ENCODE peak calls at places on chromosomes 4 and X, in six cellular contexts. D, O, K, G, R and Q are unnamed samples.

GRCh38 chr4:52246834-52247233 is 195.7 kb downstream of the SPATA18 start:
- DNase-seq in D (no peak), O (no peak), K (no peak), G (no peak), R (no peak), Q (no peak)

GRCh38 chr4:161486454-161486853 is 677.3 kb downstream of the FSTL5 start:
- DNase-seq in D (no peak), O (no peak), K (no peak), G (no peak), R (no peak), Q (no peak)

GRCh38 chr4:110787781-110788180 is 164.9 kb upstream of the PITX2 start:
- DNase-seq in D (no peak), O (no peak), K (no peak), G (no peak), R (no peak), Q (no peak)

GRCh38 chr4:71130827-71131603 is 137.6 kb downstream of the DCK start:
- DNase-seq in D (no peak), O (peak; percentile 60), K (peak; percentile 15), G (no peak), R (no peak), Q (no peak)

GRCh38 chr4:159435561-159436023 is 332.7 kb downstream of the RAPGEF2 start:
- DNase-seq in D (no peak), O (no peak), K (no peak), G (no peak), R (no peak), Q (no peak)

GRCh38 chrX:113548308-113549015 is 707.8 kb upstream of the AMOT start:
- DNase-seq in D (no peak), O (no peak), K (no peak), G (no peak), R (no peak), Q (no peak)

GRCh38 chrX:53133400-53133799 is 39.5 kb downstream of the KANTR start:
- DNase-seq in D (no peak), O (no peak), K (no peak), G (no peak), R (no peak), Q (no peak)

GRCh38 chrX:20420058-20420457 is 153.3 kb upstream of the RPS6KA3 start:
- DNase-seq in D (no peak), O (no peak), K (no peak), G (no peak), R (no peak), Q (no peak)

GRCh38 chrX:45591650-45592049 is 391.0 kb upstream of the DIPK2B start:
- DNase-seq in D (no peak), O (no peak), K (no peak), G (no peak), R (no peak), Q (no peak)

GRCh38 chr4:158710814-158711213 is 12.4 kb downstream of the PPID start:
- DNase-seq in D (no peak), O (peak; percentile 29), K (no peak), G (no peak), R (no peak), Q (no peak)

GRCh38 chrX:39599339-39599738 is 498.4 kb downstream of the BCOR start:
- DNase-seq in D (no peak), O (no peak), K (no peak), G (no peak), R (no peak), Q (no peak)

GRCh38 chr4:182848685-182849084 is 68.5 kb downstream of the DCTD start:
- DNase-seq in D (no peak), O (no peak), K (no peak), G (no peak), R (no peak), Q (no peak)

GRCh38 chr4:138595731-138596465 is 353.7 kb upstream of the SLC7A11 start:
- DNase-seq in D (no peak), O (peak; percentile 29), K (no peak), G (no peak), R (no peak), Q (peak; percentile 66)

GRCh38 chrX:132226169-132226568 is 6.9 kb upstream of the RAP2C start:
- DNase-seq in D (no peak), O (peak; percentile 35), K (no peak), G (no peak), R (no peak), Q (no peak)

GRCh38 chrX:2184089-2184488 is 316.7 kb downstream of the DHRSX start:
- DNase-seq in D (no peak), O (no peak), K (no peak), G (no peak), R (no peak), Q (no peak)

GRCh38 chr4:87865960-87866598 is 33.3 kb downstream of the MEPE start:
- DNase-seq in D (no peak), O (no peak), K (no peak), G (no peak), R (no peak), Q (no peak)

GRCh38 chrX:140180585-140180984 is 215.3 kb upstream of the CXorf66 start:
- DNase-seq in D (no peak), O (peak; percentile 66), K (no peak), G (no peak), R (no peak), Q (peak; percentile 73)

GRCh38 chr4:336099-336892 is 1.3 kb upstream of the ZNF141 start:
- DNase-seq in D (peak; percentile 27), O (peak; percentile 24), K (no peak), G (peak; percentile 18), R (no peak), Q (no peak)

GRCh38 chrX:125090046-125090445 is 229.6 kb upstream of the TEX13C start:
- DNase-seq in D (no peak), O (no peak), K (no peak), G (no peak), R (no peak), Q (no peak)

GRCh38 chrX:72265263-72265662 is 11.8 kb downstream of the RPS4X start:
- DNase-seq in D (no peak), O (no peak), K (no peak), G (no peak), R (no peak), Q (no peak)

GRCh38 chr4:113784497-113785254 is 23.1 kb upstream of the CAMK2D start:
- DNase-seq in D (no peak), O (peak; percentile 97), K (no peak), G (no peak), R (no peak), Q (peak; percentile 91)

GRCh38 chr4:10640535-10641159 is 43.9 kb downstream of the CLNK start:
- DNase-seq in D (no peak), O (no peak), K (no peak), G (no peak), R (peak; percentile 20), Q (peak; percentile 78)

GRCh38 chr4:42483426-42484379 is 86.4 kb downstream of the SHISA3 start:
- DNase-seq in D (no peak), O (peak; percentile 62), K (no peak), G (no peak), R (no peak), Q (no peak)

GRCh38 chr4:100095729-100096595 is 94.3 kb downstream of the DDIT4L start:
- DNase-seq in D (peak; percentile 20), O (peak; percentile 88), K (peak; percentile 26), G (peak; percentile 16), R (peak; percentile 7), Q (peak; percentile 55)

GRCh38 chr4:13240066-13240465 is 244.1 kb downstream of the RAB28 start:
- DNase-seq in D (no peak), O (no peak), K (no peak), G (no peak), R (no peak), Q (peak; percentile 56)

GRCh38 chr4:165928601-165929000 is 55.6 kb downstream of the TLL1 start:
- DNase-seq in D (no peak), O (no peak), K (no peak), G (no peak), R (no peak), Q (no peak)

GRCh38 chr4:109947457-109947856 is 34.8 kb downstream of the EGF start:
- DNase-seq in D (no peak), O (no peak), K (no peak), G (no peak), R (no peak), Q (no peak)

GRCh38 chr4:184313710-184314659 is 96.3 kb upstream of the ENPP6 start:
- DNase-seq in D (peak; percentile 85), O (no peak), K (no peak), G (no peak), R (no peak), Q (no peak)

GRCh38 chr4:143186202-143186601 is 1.5 kb downstream of the USP38 start:
- DNase-seq in D (no peak), O (peak; percentile 8), K (no peak), G (no peak), R (no peak), Q (no peak)

GRCh38 chr4:61938250-61938846 is 738.2 kb downstream of the ADGRL3 start:
- DNase-seq in D (no peak), O (no peak), K (no peak), G (no peak), R (no peak), Q (no peak)

GRCh38 chr4:59818656-59819055 is 1381.5 kb upstream of the ADGRL3 start:
- DNase-seq in D (peak; percentile 6), O (no peak), K (peak; percentile 1), G (no peak), R (no peak), Q (peak; percentile 15)

GRCh38 chr4:138907174-138907573 is 108.4 kb upstream of the NOCT start:
- DNase-seq in D (no peak), O (no peak), K (no peak), G (no peak), R (no peak), Q (no peak)

GRCh38 chr4:15479089-15479912 is 9.6 kb downstream of the CC2D2A start:
- DNase-seq in D (no peak), O (peak; percentile 94), K (peak; percentile 58), G (peak; percentile 38), R (peak; percentile 56), Q (peak; percentile 83)

GRCh38 chr4:42309571-42310260 is 87.6 kb upstream of the SHISA3 start:
- DNase-seq in D (no peak), O (no peak), K (no peak), G (no peak), R (no peak), Q (no peak)

GRCh38 chrX:40099046-40099968 is 1.5 kb upstream of the BCOR start:
- DNase-seq in D (peak; percentile 66), O (no peak), K (peak; percentile 28), G (no peak), R (no peak), Q (no peak)

GRCh38 chr4:116702949-116703348 is 382.4 kb downstream of the TRAM1L1 start:
- DNase-seq in D (no peak), O (no peak), K (no peak), G (no peak), R (no peak), Q (no peak)

GRCh38 chrX:7219153-7219705 is 71.3 kb upstream of the PUDP start:
- DNase-seq in D (no peak), O (no peak), K (no peak), G (no peak), R (no peak), Q (no peak)

GRCh38 chr4:1403177-1403583 is 3.1 kb downstream of the NKX1-1 start:
- DNase-seq in D (no peak), O (no peak), K (no peak), G (peak; percentile 5), R (no peak), Q (no peak)